ENCODE peak calls at places on chromosomes 12 and 14, in five cellular contexts. One of them, this sample, is unnamed.

GRCh38 chr14:69464829-69465228 is 19.7 kb upstream of the PLEKHD1 start:
- DNase-seq in fibroblast of pulmonary artery: peak
- DNase-seq in HEK293T: no peak
- DNase-seq in kidney: no peak
- DNase-seq in progenitor cell of endocrine pancreas: no peak
- DNase-seq in this sample: no peak

GRCh38 chr12:132475304-132476037 is 14.5 kb upstream of the FBRSL1 start:
- DNase-seq in fibroblast of pulmonary artery: no peak
- DNase-seq in kidney: peak
- DNase-seq in HEK293T: peak
- DNase-seq in progenitor cell of endocrine pancreas: no peak
- DNase-seq in this sample: no peak

GRCh38 chr12:5377997-5378596 is 53.8 kb upstream of the NTF3 start:
- DNase-seq in progenitor cell of endocrine pancreas: no peak
- DNase-seq in kidney: no peak
- DNase-seq in HEK293T: no peak
- DNase-seq in fibroblast of pulmonary artery: no peak
- DNase-seq in this sample: no peak

GRCh38 chr12:75853621-75854020 is 178.0 kb downstream of the PHLDA1 start:
- DNase-seq in fibroblast of pulmonary artery: no peak
- DNase-seq in progenitor cell of endocrine pancreas: no peak
- DNase-seq in kidney: no peak
- DNase-seq in HEK293T: no peak
- DNase-seq in this sample: no peak

GRCh38 chr12:52130695-52131094 is 51.2 kb downstream of the SMIM41 start:
- DNase-seq in progenitor cell of endocrine pancreas: no peak
- DNase-seq in kidney: no peak
- DNase-seq in fibroblast of pulmonary artery: no peak
- DNase-seq in HEK293T: no peak
- DNase-seq in this sample: no peak

GRCh38 chr12:67630373-67631088 is 18.0 kb upstream of the DYRK2 start:
- DNase-seq in HEK293T: no peak
- DNase-seq in kidney: peak
- DNase-seq in fibroblast of pulmonary artery: peak
- DNase-seq in progenitor cell of endocrine pancreas: no peak
- DNase-seq in this sample: no peak

GRCh38 chr14:74572829-74573360 is 39.1 kb downstream of the LTBP2 start:
- DNase-seq in fibroblast of pulmonary artery: no peak
- DNase-seq in progenitor cell of endocrine pancreas: no peak
- DNase-seq in kidney: no peak
- DNase-seq in HEK293T: no peak
- DNase-seq in this sample: no peak

GRCh38 chr14:101620039-101620788 is 58.9 kb downstream of the DIO3 start:
- DNase-seq in HEK293T: no peak
- DNase-seq in progenitor cell of endocrine pancreas: no peak
- DNase-seq in fibroblast of pulmonary artery: no peak
- DNase-seq in kidney: no peak
- DNase-seq in this sample: no peak

GRCh38 chr12:74317078-74317581 is 220.5 kb upstream of the ATXN7L3B start:
- DNase-seq in HEK293T: peak
- DNase-seq in fibroblast of pulmonary artery: peak
- DNase-seq in progenitor cell of endocrine pancreas: no peak
- DNase-seq in kidney: no peak
- DNase-seq in this sample: peak

GRCh38 chr14:101557811-101558738 is 3.2 kb upstream of the DIO3 start:
- DNase-seq in progenitor cell of endocrine pancreas: no peak
- DNase-seq in fibroblast of pulmonary artery: no peak
- DNase-seq in kidney: peak
- DNase-seq in HEK293T: no peak
- DNase-seq in this sample: no peak

GRCh38 chr12:15842106-15842505 is 40.1 kb upstream of the STRAP start:
- DNase-seq in progenitor cell of endocrine pancreas: no peak
- DNase-seq in HEK293T: no peak
- DNase-seq in kidney: no peak
- DNase-seq in fibroblast of pulmonary artery: peak
- DNase-seq in this sample: no peak

GRCh38 chr14:106831322-106831720 is 1304.9 kb downstream of the TMEM121 start:
- DNase-seq in fibroblast of pulmonary artery: no peak
- DNase-seq in kidney: no peak
- DNase-seq in HEK293T: no peak
- DNase-seq in progenitor cell of endocrine pancreas: no peak
- DNase-seq in this sample: no peak

GRCh38 chr12:107468182-107468581 is 217.4 kb upstream of the PWP1 start:
- DNase-seq in HEK293T: no peak
- DNase-seq in progenitor cell of endocrine pancreas: no peak
- DNase-seq in kidney: no peak
- DNase-seq in fibroblast of pulmonary artery: no peak
- DNase-seq in this sample: no peak

GRCh38 chr12:14111230-14111865 is 129.9 kb upstream of the GRIN2B start:
- DNase-seq in kidney: no peak
- DNase-seq in fibroblast of pulmonary artery: no peak
- DNase-seq in progenitor cell of endocrine pancreas: no peak
- DNase-seq in HEK293T: peak
- DNase-seq in this sample: no peak

GRCh38 chr12:93156091-93156490 is 221.6 kb upstream of the NUDT4 start:
- DNase-seq in progenitor cell of endocrine pancreas: no peak
- DNase-seq in fibroblast of pulmonary artery: no peak
- DNase-seq in HEK293T: no peak
- DNase-seq in kidney: no peak
- DNase-seq in this sample: no peak

GRCh38 chr12:58346032-58346632 is 404.8 kb downstream of the ATP23 start:
- DNase-seq in fibroblast of pulmonary artery: peak
- DNase-seq in HEK293T: peak
- DNase-seq in progenitor cell of endocrine pancreas: no peak
- DNase-seq in kidney: no peak
- DNase-seq in this sample: peak

GRCh38 chr12:123431951-123432886 is 4.3 kb downstream of the RILPL2 start:
- DNase-seq in kidney: no peak
- DNase-seq in fibroblast of pulmonary artery: no peak
- DNase-seq in HEK293T: no peak
- DNase-seq in progenitor cell of endocrine pancreas: no peak
- DNase-seq in this sample: no peak

GRCh38 chr12:115868624-115869023 is 408.9 kb downstream of the MED13L start:
- DNase-seq in fibroblast of pulmonary artery: no peak
- DNase-seq in HEK293T: no peak
- DNase-seq in kidney: no peak
- DNase-seq in progenitor cell of endocrine pancreas: no peak
- DNase-seq in this sample: no peak

GRCh38 chr12:97595423-97595822 is 132.8 kb downstream of the RMST start:
- DNase-seq in fibroblast of pulmonary artery: no peak
- DNase-seq in progenitor cell of endocrine pancreas: no peak
- DNase-seq in HEK293T: no peak
- DNase-seq in kidney: no peak
- DNase-seq in this sample: no peak

GRCh38 chr12:727321-727720 is 25.1 kb upstream of the WNK1 start:
- DNase-seq in kidney: no peak
- DNase-seq in progenitor cell of endocrine pancreas: no peak
- DNase-seq in HEK293T: no peak
- DNase-seq in fibroblast of pulmonary artery: no peak
- DNase-seq in this sample: no peak

GRCh38 chr14:49673586-49673985 is 14.4 kb downstream of the POLE2 start:
- DNase-seq in progenitor cell of endocrine pancreas: no peak
- DNase-seq in kidney: no peak
- DNase-seq in fibroblast of pulmonary artery: no peak
- DNase-seq in HEK293T: no peak
- DNase-seq in this sample: no peak

This sample was measured in neuronal stem cell.